ENCODE peak calls at places on chromosomes 2 and 18, in eight cellular contexts. K is foreskin fibroblast, Z is thyroid gland, Y is A549, U is suprapubic skin, D is AG10803, Q is astrocyte of the spinal cord, W is right lobe of liver. G is an unnamed sample.

GRCh38 chr18:37493352-37493935 is 72.2 kb downstream of the CELF4 start:
- DNase-seq in D (no peak), Q (no peak), K (no peak), Z (no peak), U (no peak), W (no peak), Y (no peak), G (no peak)

GRCh38 chr2:217279571-217279970 is 419.7 kb upstream of the TNP1 start:
- DNase-seq in W (no peak), Z (no peak), Y (no peak), D (peak; percentile 96), K (peak; percentile 92), U (no peak), Q (peak; percentile 92), G (peak; percentile 93)

GRCh38 chr2:74462054-74462785 is 3.0 kb downstream of the MOGS start:
- DNase-seq in Q (no peak), W (no peak), Y (no peak), Z (no peak), K (no peak), U (no peak), D (no peak), G (no peak)

GRCh38 chr2:216827073-216827725 is 32.7 kb downstream of the TNP1 start:
- DNase-seq in K (peak; percentile 14), Q (no peak), U (no peak), Z (peak; percentile 77), Y (no peak), D (peak; percentile 10), W (no peak), G (no peak)

GRCh38 chr2:54666741-54667639 is 56.5 kb upstream of the EML6 start:
- DNase-seq in Z (peak; percentile 45), K (peak; percentile 63), Y (no peak), U (no peak), D (no peak), Q (no peak), W (peak; percentile 86), G (peak; percentile 82)

GRCh38 chr2:72980535-72981217 is 63.4 kb downstream of the EMX1 start:
- DNase-seq in W (peak; percentile 24), K (peak; percentile 16), Q (peak; percentile 22), Y (no peak), Z (no peak), U (no peak), D (peak; percentile 54), G (peak; percentile 5)

GRCh38 chr2:77005522-77005921 is 516.7 kb downstream of the LRRTM4 start:
- DNase-seq in K (no peak), Y (no peak), W (no peak), Q (no peak), U (no peak), D (no peak), Z (no peak), G (no peak)

GRCh38 chr18:74412106-74412880 is 44.8 kb downstream of the DIPK1C start:
- DNase-seq in K (no peak), Z (peak; percentile 83), W (no peak), D (no peak), Y (no peak), Q (no peak), U (no peak), G (no peak)

GRCh38 chr18:5542393-5543035 is 1.3 kb downstream of the EPB41L3 start:
- DNase-seq in W (peak; percentile 53), K (peak; percentile 72), Z (no peak), U (peak; percentile 77), Y (no peak), D (peak; percentile 27), Q (peak; percentile 45), G (no peak)

GRCh38 chr2:172198908-172199307 is 96.2 kb upstream of the DLX2 start:
- DNase-seq in Z (no peak), U (no peak), W (no peak), Y (no peak), K (no peak), D (no peak), Q (no peak), G (no peak)

GRCh38 chr2:175167076-175167791 is 769 bp downstream of the ATF2 start:
- DNase-seq in U (peak; percentile 71), Z (peak; percentile 48), Q (peak; percentile 42), Y (peak; percentile 28), K (peak; percentile 68), D (peak; percentile 37), W (peak; percentile 63), G (peak; percentile 44)

GRCh38 chr18:65852273-65852672 is 101.5 kb downstream of the CDH7 start:
- DNase-seq in Q (no peak), W (no peak), Z (no peak), Y (no peak), D (no peak), U (no peak), K (no peak), G (no peak)

GRCh38 chr2:235132641-235133040 is 180.8 kb downstream of the SH3BP4 start:
- DNase-seq in Q (no peak), K (no peak), Y (no peak), W (no peak), D (no peak), Z (no peak), U (no peak), G (no peak)

GRCh38 chr2:172845008-172845670 is 109.5 kb downstream of the RAPGEF4 start:
- DNase-seq in D (peak; percentile 15), U (no peak), W (no peak), Y (no peak), Q (no peak), Z (no peak), K (peak; percentile 51), G (no peak)

GRCh38 chr18:57798713-57799373 is 4.3 kb downstream of the ATP8B1 start:
- DNase-seq in W (no peak), Z (no peak), U (no peak), Y (no peak), K (no peak), D (no peak), Q (no peak), G (no peak)

GRCh38 chr2:12057436-12058166 is 311.2 kb downstream of the LPIN1 start:
- DNase-seq in D (no peak), W (no peak), Y (no peak), U (no peak), Z (no peak), K (peak; percentile 63), Q (peak; percentile 76), G (no peak)

GRCh38 chr18:47397671-47398319 is 146.3 kb upstream of the SKOR2 start:
- DNase-seq in K (no peak), Q (no peak), W (no peak), Z (no peak), U (no peak), D (no peak), Y (peak; percentile 4), G (no peak)

GRCh38 chr2:181307203-181307991 is 149.8 kb upstream of the ITGA4 start:
- DNase-seq in K (no peak), D (no peak), Q (no peak), U (no peak), W (no peak), Z (no peak), Y (no peak), G (no peak)
- H3K4me3 ChIP-seq in K (no peak overlapping the region), D (no peak overlapping the region), Q (no peak overlapping the region), U (no peak overlapping the region), W (no peak overlapping the region), Z (no peak overlapping the region), Y (no peak overlapping the region), G (no peak overlapping the region)

GRCh38 chr2:227774011-227774624 is 28.4 kb downstream of the SCYGR8 start:
- DNase-seq in D (no peak), U (no peak), K (no peak), W (no peak), Z (no peak), Y (no peak), Q (no peak), G (peak; percentile 14)
- TF ChIP-seq CTCF in D (peak; percentile 23), U (no peak), K (peak; percentile 20), W (peak; percentile 24), Z (no peak), Y (peak; percentile 37), Q (no peak), G (peak; percentile 23)

GRCh38 chr18:13381331-13381730 is 162.8 kb downstream of the LDLRAD4 start:
- DNase-seq in D (no peak), Z (no peak), K (no peak), Q (no peak), Y (no peak), U (no peak), W (no peak), G (no peak)

GRCh38 chr18:13381907-13382682 is 163.5 kb downstream of the LDLRAD4 start:
- DNase-seq in W (no peak), Q (peak; percentile 76), Y (no peak), U (peak; percentile 84), D (peak; percentile 86), K (peak; percentile 31), Z (peak; percentile 89), G (peak; percentile 55)

GRCh38 chr18:13380671-13381070 is 162.1 kb downstream of the LDLRAD4 start:
- DNase-seq in D (no peak), Z (no peak), Y (no peak), Q (peak; percentile 67), U (no peak), K (no peak), W (no peak), G (no peak)

GRCh38 chr18:13382990-13383821 is 164.6 kb downstream of the LDLRAD4 start:
- DNase-seq in W (no peak), Y (no peak), Z (no peak), U (peak; percentile 69), Q (no peak), K (no peak), D (no peak), G (no peak)

DNA sequence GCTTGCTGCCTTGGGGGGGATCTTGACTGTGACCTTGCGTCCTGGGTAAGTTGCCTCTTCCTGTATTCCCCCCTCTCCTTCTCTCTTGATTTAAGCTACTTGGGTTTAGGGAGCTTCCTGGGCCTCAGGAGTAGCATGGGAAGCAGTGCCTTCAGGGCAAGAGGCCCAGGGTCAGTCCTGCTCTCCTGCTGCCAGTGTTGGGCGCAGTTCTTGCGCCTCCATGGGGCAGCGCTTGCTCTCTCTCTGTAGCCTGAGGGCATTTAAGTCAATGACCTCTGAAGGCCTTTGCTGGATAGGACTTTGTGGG is 164.1 kb downstream of the LDLRAD4 start:
- DNase-seq in K (no peak), Q (no peak), Z (no peak), D (no peak), U (no peak), W (no peak), Y (no peak), G (no peak)
- H3K4me3 ChIP-seq in K (no peak overlapping the region), Q (no peak overlapping the region), Z (no peak overlapping the region), D (no peak overlapping the region), U (peak overlapping the region; percentile 33), W (no peak overlapping the region), Y (no peak overlapping the region), G (no peak overlapping the region)

DNA sequence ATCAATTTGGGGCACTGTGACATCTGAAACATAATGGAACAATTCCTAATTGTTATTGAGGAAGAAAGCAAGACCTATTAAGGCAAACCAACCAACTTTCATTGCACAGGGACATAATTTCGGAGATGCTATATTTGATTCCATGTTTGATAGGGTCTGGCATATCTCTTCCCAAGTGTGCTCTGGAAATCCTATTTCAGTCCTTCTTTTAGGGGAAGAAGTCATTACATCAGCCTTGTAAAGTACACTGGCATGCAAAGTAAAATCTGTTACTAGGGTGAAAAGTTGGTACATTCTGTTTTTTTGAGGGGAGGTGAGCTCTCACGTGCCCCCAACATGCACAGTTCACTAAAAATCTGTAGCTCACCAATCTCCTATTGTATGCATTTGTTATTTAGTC is 172.4 kb downstream of the SLC8A1 start:
- DNase-seq in K (no peak), D (no peak), U (no peak), Q (no peak), W (no peak), Z (no peak), Y (no peak), G (no peak)
- TF ChIP-seq CTCF in K (no peak), D (no peak), U (no peak), Q (no peak), W (no peak), Z (no peak), Y (no peak), G (no peak)

G was measured in fibroblast of villous mesenchyme.